ENCODE peak calls at places on chromosomes 1 and 21, in eight cellular contexts. P is HL-60, O is Peyer's patch, B is AG09309, U is cardiac fibroblast, R is AG09319, C is fibroblast of the aortic adventitia, S is BJ. V is an unnamed sample.

GRCh38 chr1:229431270-229432115 is 2.4 kb downstream of the ACTA1 start:
- DNase-seq in P (no peak), O (no peak), B (no peak), U (no peak), R (no peak), C (no peak), S (no peak), V (no peak)

GRCh38 chr1:98129486-98129885 is 208.7 kb upstream of the DPYD start:
- DNase-seq in P (no peak), O (no peak), B (no peak), U (no peak), R (no peak), C (peak), S (no peak), V (no peak)

GRCh38 chr1:65459397-65459768 is 38.9 kb downstream of the LEPR start:
- DNase-seq in P (no peak), O (no peak), B (no peak), U (peak), R (no peak), C (peak), S (no peak), V (no peak)

GRCh38 chr1:24868016-24868875 is 61.8 kb downstream of the RUNX3 start:
- DNase-seq in P (no peak), O (no peak), B (no peak), U (no peak), R (no peak), C (no peak), S (no peak), V (no peak)

GRCh38 chr1:161052899-161053298 is 7.1 kb upstream of the USF1 start:
- DNase-seq in P (no peak), O (no peak), B (no peak), U (no peak), R (no peak), C (no peak), S (no peak), V (no peak)

GRCh38 chr1:61089338-61089737 is 7.0 kb downstream of the NFIA start:
- DNase-seq in P (no peak), O (no peak), B (no peak), U (peak), R (no peak), C (no peak), S (no peak), V (no peak)

GRCh38 chr21:39313042-39313456 is 383 bp downstream of the BRWD1 start:
- DNase-seq in P (peak), O (peak), B (no peak), U (peak), R (no peak), C (no peak), S (no peak), V (peak)

GRCh38 chr1:200896571-200897187 is 2.0 kb downstream of the INAVA start:
- DNase-seq in P (peak), O (peak), B (no peak), U (no peak), R (no peak), C (peak), S (no peak), V (peak)

GRCh38 chr1:87203890-87204289 is 124.8 kb upstream of the LMO4 start:
- DNase-seq in P (no peak), O (no peak), B (peak), U (peak), R (no peak), C (peak), S (no peak), V (no peak)

GRCh38 chr1:56190975-56191768 is 388.2 kb downstream of the PLPP3 start:
- DNase-seq in P (no peak), O (no peak), B (peak), U (peak), R (peak), C (peak), S (peak), V (no peak)

GRCh38 chr21:42644223-42645208 is 8.9 kb upstream of the PDE9A start:
- DNase-seq in P (no peak), O (peak), B (no peak), U (peak), R (no peak), C (peak), S (no peak), V (no peak)

GRCh38 chr1:171984850-171985485 is 143.7 kb downstream of the DNM3 start:
- DNase-seq in P (peak), O (no peak), B (no peak), U (peak), R (no peak), C (peak), S (no peak), V (no peak)

GRCh38 chr1:171988243-171988642 is 146.9 kb downstream of the DNM3 start:
- DNase-seq in P (no peak), O (no peak), B (no peak), U (no peak), R (no peak), C (no peak), S (no peak), V (no peak)

GRCh38 chr1:171984262-171984661 is 143.0 kb downstream of the DNM3 start:
- DNase-seq in P (no peak), O (peak), B (no peak), U (peak), R (no peak), C (peak), S (no peak), V (no peak)

GRCh38 chr1:171983584-171983983 is 142.3 kb downstream of the DNM3 start:
- DNase-seq in P (no peak), O (no peak), B (no peak), U (peak), R (peak), C (peak), S (no peak), V (no peak)

GRCh38 chr1:171985639-171986038 is 144.3 kb downstream of the DNM3 start:
- DNase-seq in P (no peak), O (no peak), B (no peak), U (peak), R (no peak), C (no peak), S (no peak), V (no peak)
- TF ChIP-seq CTCF in P (no peak), O (peak), B (peak), U (peak), R (peak), C (peak), S (peak), V (no peak)

GRCh38 chr1:44021581-44022321 is 9.5 kb downstream of the SLC6A9 start:
- DNase-seq in P (no peak), O (peak), B (no peak), U (no peak), R (no peak), C (no peak), S (no peak), V (no peak)
- TF ChIP-seq CTCF in P (no peak), O (no peak), B (no peak), U (peak), R (no peak), C (no peak), S (no peak), V (no peak)

DNA sequence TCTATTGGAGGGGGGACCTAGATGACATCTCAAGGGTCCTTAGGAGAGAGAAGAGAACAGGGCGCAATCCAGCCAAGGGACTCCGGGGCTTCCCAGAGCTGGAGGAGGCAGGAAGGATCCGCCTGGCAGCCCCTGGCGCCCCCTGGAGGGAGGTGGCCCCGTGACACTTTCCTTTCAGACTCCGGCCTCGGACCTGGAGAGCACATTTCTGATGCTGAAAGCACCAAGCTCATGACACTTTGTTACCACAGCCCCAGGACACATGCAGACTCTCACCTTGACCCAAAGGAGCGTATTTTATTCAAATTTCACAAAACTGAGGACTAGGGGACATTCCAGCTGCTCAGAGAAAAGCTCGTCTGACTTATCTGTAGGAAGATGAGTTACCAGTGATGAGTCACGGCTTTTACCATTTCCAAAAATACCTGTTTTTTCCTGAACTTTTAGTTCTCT is 21.4 kb upstream of the POFUT2 start:
- DNase-seq in P (no peak), O (peak), B (no peak), U (peak), R (no peak), C (peak), S (no peak), V (peak)
- TF ChIP-seq CTCF in P (peak), O (peak), B (peak), U (peak), R (peak), C (peak), S (peak), V (no peak)

DNA sequence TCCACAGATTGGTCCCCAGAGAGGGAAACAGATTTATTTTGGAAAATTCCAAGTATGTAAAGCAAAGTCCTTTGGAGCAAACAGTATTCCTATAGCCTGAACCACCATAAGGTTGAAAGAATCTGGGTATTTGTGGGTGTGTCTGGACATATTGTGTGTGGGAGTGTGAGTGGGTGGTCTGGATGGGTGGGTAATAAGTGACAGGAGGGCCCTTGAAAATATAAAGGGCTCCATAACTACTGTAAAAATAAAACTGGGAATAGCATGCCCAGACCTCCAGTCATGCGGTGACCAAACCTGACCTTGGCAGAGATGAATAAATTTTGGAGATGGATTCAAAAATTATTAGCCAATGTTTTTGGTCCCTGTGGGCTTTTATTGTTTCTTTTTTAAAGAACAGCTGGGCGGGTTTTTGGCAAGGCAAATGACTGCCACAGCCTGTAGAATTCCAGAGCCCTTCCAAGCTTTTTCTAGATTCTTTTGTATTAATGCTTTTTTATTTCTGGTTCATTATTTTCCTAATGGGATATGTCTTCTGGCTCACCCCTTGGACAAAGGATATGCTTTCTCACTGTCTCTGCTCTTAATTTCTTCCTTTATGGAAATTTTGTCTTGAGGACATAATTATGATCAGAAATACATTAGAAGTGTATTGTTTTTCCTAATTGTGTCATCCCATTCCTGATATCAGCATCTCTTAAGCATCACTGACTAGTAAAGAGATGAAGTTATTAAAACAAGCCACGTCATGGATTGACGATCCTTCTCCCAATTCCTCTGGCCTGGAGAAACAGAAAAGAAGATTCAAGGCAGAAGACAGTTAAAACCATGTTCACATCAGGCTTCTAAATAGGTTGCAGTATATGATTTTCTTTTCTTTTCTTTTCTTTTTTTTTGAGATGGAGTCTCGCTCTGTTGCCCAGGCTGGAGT is 69.5 kb downstream of the NTMT2 start:
- DNase-seq in P (no peak), O (no peak), B (no peak), U (peak), R (no peak), C (peak), S (no peak), V (no peak)
- TF ChIP-seq CTCF in P (no peak), O (no peak), B (no peak), U (no peak), R (no peak), C (no peak), S (no peak), V (no peak)

GRCh38 chr1:8348777-8349472 is 31.0 kb downstream of the SLC45A1 start:
- DNase-seq in P (peak), O (peak), B (no peak), U (peak), R (no peak), C (peak), S (no peak), V (peak)
- TF ChIP-seq CTCF in P (peak), O (peak), B (peak), U (peak), R (peak), C (peak), S (peak), V (peak)

DNA sequence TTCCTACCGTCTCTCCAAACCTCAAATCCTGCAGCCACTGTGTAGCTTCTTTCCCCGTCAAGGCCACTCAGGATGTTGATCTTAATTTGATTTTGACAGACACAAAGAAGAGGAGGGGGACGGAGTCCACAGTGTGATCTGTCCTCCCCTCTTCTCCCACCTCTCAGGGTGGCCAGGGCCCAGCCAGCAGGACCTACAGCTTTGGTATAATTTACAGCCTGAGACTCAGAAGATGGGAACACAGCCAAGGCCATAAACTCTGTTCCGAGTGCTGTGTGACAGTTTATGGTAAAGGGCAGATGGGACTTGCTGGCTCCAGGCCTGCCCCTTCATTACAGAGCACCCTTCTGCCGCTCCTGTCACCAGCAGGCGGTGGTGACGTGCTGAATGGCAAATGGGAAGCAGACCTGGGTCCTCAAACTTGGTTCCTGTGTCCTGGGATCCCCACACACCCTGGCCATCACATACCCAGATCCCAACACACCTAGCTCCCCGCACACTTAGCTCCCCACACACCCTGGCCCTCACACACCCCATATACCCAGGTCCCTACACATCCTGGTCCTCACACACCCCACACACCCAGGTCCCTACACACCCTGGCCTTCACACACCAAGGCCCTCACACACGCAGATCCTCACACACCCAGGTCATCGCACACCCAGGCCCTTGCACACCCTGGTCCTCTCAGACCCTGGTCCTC is 71.7 kb downstream of the CD2 start:
- DNase-seq in P (no peak), O (peak), B (no peak), U (no peak), R (no peak), C (no peak), S (no peak), V (no peak)
- TF ChIP-seq CTCF in P (no peak), O (no peak), B (no peak), U (no peak), R (no peak), C (no peak), S (no peak), V (no peak)

GRCh38 chr1:183873642-183874041 is 68.7 kb downstream of the RGL1 start:
- DNase-seq in P (peak), O (no peak), B (no peak), U (no peak), R (no peak), C (no peak), S (no peak), V (no peak)
- TF ChIP-seq CTCF in P (no peak), O (no peak), B (no peak), U (no peak), R (no peak), C (no peak), S (no peak), V (no peak)

GRCh38 chr1:178516110-178516509 is 3.2 kb downstream of the TEX35 start:
- DNase-seq in P (no peak), O (no peak), B (no peak), U (no peak), R (no peak), C (no peak), S (no peak), V (no peak)

GRCh38 chr1:178512566-178513277 is at the start of gene TEX35:
- DNase-seq in P (no peak), O (peak), B (no peak), U (no peak), R (no peak), C (no peak), S (no peak), V (no peak)

GRCh38 chr1:178509608-178510007 is 3.3 kb upstream of the TEX35 start:
- DNase-seq in P (no peak), O (no peak), B (no peak), U (no peak), R (no peak), C (no peak), S (no peak), V (no peak)

GRCh38 chr1:178510155-178510554 is 2.8 kb upstream of the TEX35 start:
- DNase-seq in P (no peak), O (no peak), B (no peak), U (no peak), R (no peak), C (no peak), S (no peak), V (no peak)

GRCh38 chr1:178513278-178513983 is 522 bp downstream of the TEX35 start:
- DNase-seq in P (no peak), O (peak), B (no peak), U (peak), R (peak), C (peak), S (no peak), V (peak)
- TF ChIP-seq CTCF in P (no peak), O (no peak), B (peak), U (no peak), R (peak), C (peak), S (peak), V (no peak)

GRCh38 chr1:193014354-193014753 is 44.8 kb downstream of the UCHL5 start:
- DNase-seq in P (no peak), O (no peak), B (no peak), U (no peak), R (no peak), C (peak), S (no peak), V (no peak)

GRCh38 chr1:193025218-193025617 is 33.9 kb downstream of the UCHL5 start:
- DNase-seq in P (no peak), O (no peak), B (no peak), U (no peak), R (no peak), C (no peak), S (no peak), V (no peak)

GRCh38 chr1:193013707-193014106 is 45.5 kb downstream of the UCHL5 start:
- DNase-seq in P (no peak), O (no peak), B (no peak), U (no peak), R (no peak), C (no peak), S (no peak), V (no peak)

GRCh38 chr1:193019442-193020026 is 39.6 kb downstream of the UCHL5 start:
- DNase-seq in P (peak), O (no peak), B (peak), U (peak), R (peak), C (peak), S (no peak), V (no peak)
- TF ChIP-seq CTCF in P (no peak), O (peak), B (peak), U (peak), R (peak), C (peak), S (peak), V (peak)